ENCODE peak calls at places on chromosome 15, in eight cellular contexts. H, K, S, O, Z, R, F and P are unnamed samples.

GRCh38 chr15:83064859-83065258 is 2.2 kb downstream of the BTBD1 start:
- DNase-seq in H (peak), K (no peak), S (peak), O (no peak), Z (peak), R (no peak), F (no peak), P (no peak)

GRCh38 chr15:74716647-74717046 is 8.7 kb downstream of the CYP1A1 start:
- DNase-seq in H (no peak), K (no peak), S (no peak), O (peak), Z (no peak), R (no peak), F (no peak), P (no peak)

GRCh38 chr15:56916825-56917477 is 1.5 kb upstream of the TCF12 start:
- DNase-seq in H (no peak), K (no peak), S (peak), O (no peak), Z (no peak), R (no peak), F (peak), P (no peak)

GRCh38 chr15:78730955-78731354 is 80.3 kb downstream of the ADAMTS7 start:
- DNase-seq in H (no peak), K (no peak), S (no peak), O (no peak), Z (no peak), R (no peak), F (no peak), P (no peak)

GRCh38 chr15:77821188-77821958 is 188.7 kb upstream of the LINGO1 start:
- DNase-seq in H (peak), K (peak), S (peak), O (peak), Z (peak), R (no peak), F (peak), P (peak)

GRCh38 chr15:89472785-89473256 is 23.6 kb downstream of the RHCG start:
- DNase-seq in H (peak), K (peak), S (peak), O (peak), Z (peak), R (no peak), F (peak), P (peak)

GRCh38 chr15:66886686-66887273 is 178.6 kb upstream of the SMAD3 start:
- DNase-seq in H (no peak), K (no peak), S (no peak), O (no peak), Z (no peak), R (no peak), F (no peak), P (no peak)

GRCh38 chr15:99911824-99912223 is 178.6 kb upstream of the LYSMD4 start:
- DNase-seq in H (no peak), K (no peak), S (no peak), O (no peak), Z (no peak), R (no peak), F (no peak), P (no peak)

GRCh38 chr15:86615411-86615810 is 535.7 kb downstream of the AGBL1 start:
- DNase-seq in H (no peak), K (no peak), S (no peak), O (no peak), Z (no peak), R (no peak), F (no peak), P (no peak)

GRCh38 chr15:65094294-65094995 is 17.9 kb downstream of the KBTBD13 start:
- DNase-seq in H (no peak), K (no peak), S (peak), O (no peak), Z (no peak), R (no peak), F (no peak), P (no peak)

GRCh38 chr15:41908681-41909461 is 15.0 kb upstream of the SPTBN5 start:
- DNase-seq in H (no peak), K (no peak), S (no peak), O (no peak), Z (no peak), R (no peak), F (no peak), P (no peak)

GRCh38 chr15:63931556-63931955 is 97.8 kb upstream of the HERC1 start:
- DNase-seq in H (no peak), K (no peak), S (no peak), O (no peak), Z (no peak), R (no peak), F (no peak), P (no peak)

GRCh38 chr15:49964071-49964470 is 155.0 kb downstream of the ATP8B4 start:
- DNase-seq in H (no peak), K (no peak), S (no peak), O (peak), Z (no peak), R (no peak), F (no peak), P (no peak)

GRCh38 chr15:55897560-55898336 is 95.7 kb downstream of the NEDD4 start:
- DNase-seq in H (peak), K (peak), S (peak), O (peak), Z (peak), R (no peak), F (peak), P (peak)

GRCh38 chr15:80052597-80053304 is 6.7 kb upstream of the ZFAND6 start:
- DNase-seq in H (no peak), K (no peak), S (no peak), O (no peak), Z (no peak), R (no peak), F (no peak), P (no peak)

GRCh38 chr15:49901867-49902775 is 216.9 kb downstream of the ATP8B4 start:
- DNase-seq in H (no peak), K (no peak), S (no peak), O (peak), Z (peak), R (no peak), F (peak), P (no peak)

GRCh38 chr15:37891754-37892368 is 42.6 kb upstream of the TMCO5A start:
- DNase-seq in H (peak), K (peak), S (peak), O (peak), Z (peak), R (no peak), F (peak), P (peak)

GRCh38 chr15:70507772-70508351 is 255.5 kb downstream of the UACA start:
- DNase-seq in H (no peak), K (peak), S (no peak), O (peak), Z (peak), R (no peak), F (peak), P (peak)

GRCh38 chr15:73190189-73190601 is 137.9 kb downstream of the NEO1 start:
- DNase-seq in H (peak), K (no peak), S (peak), O (peak), Z (no peak), R (no peak), F (no peak), P (no peak)

GRCh38 chr15:35696767-35697231 is 150.8 kb upstream of the DPH6 start:
- DNase-seq in H (peak), K (no peak), S (peak), O (peak), Z (peak), R (no peak), F (peak), P (peak)

GRCh38 chr15:74369084-74369745 is 1.8 kb upstream of the CYP11A1 start:
- DNase-seq in H (no peak), K (no peak), S (no peak), O (no peak), Z (no peak), R (no peak), F (no peak), P (no peak)

GRCh38 chr15:36609793-36610192 is 30.4 kb downstream of the CDIN1 start:
- DNase-seq in H (no peak), K (no peak), S (no peak), O (no peak), Z (no peak), R (no peak), F (no peak), P (no peak)

GRCh38 chr15:38072507-38073277 is 138.3 kb downstream of the TMCO5A start:
- DNase-seq in H (peak), K (no peak), S (peak), O (peak), Z (peak), R (peak), F (peak), P (peak)

GRCh38 chr15:36075333-36075732 is 504.1 kb upstream of the CDIN1 start:
- DNase-seq in H (no peak), K (peak), S (no peak), O (no peak), Z (no peak), R (no peak), F (no peak), P (no peak)